ENCODE peak calls at places on chromosomes 13 and 19, in eight cellular contexts. A, L, Q, G, Z, E, I and N are unnamed samples.

GRCh38 chr19:5292843-5293606 is 47.6 kb downstream of the PTPRS start:
- DNase-seq in Q (no peak), G (peak; percentile 41), L (peak; percentile 13), I (peak; percentile 73), A (peak; percentile 83), Z (peak; percentile 10), E (peak; percentile 58), N (no peak)

GRCh38 chr19:4093643-4094175 is 27.0 kb upstream of the ZBTB7A start:
- DNase-seq in E (no peak), Q (no peak), L (no peak), G (no peak), A (no peak), I (no peak), Z (no peak), N (no peak)

GRCh38 chr13:96551540-96551939 is 442.7 kb downstream of the OXGR1 start:
- DNase-seq in G (no peak), A (no peak), L (no peak), I (no peak), Q (no peak), E (no peak), Z (no peak), N (no peak)

GRCh38 chr13:109500146-109500773 is 286.1 kb downstream of the IRS2 start:
- DNase-seq in E (no peak), G (no peak), Q (no peak), I (no peak), A (no peak), L (no peak), Z (no peak), N (no peak)

GRCh38 chr19:11420429-11420893 is 1.3 kb upstream of the RGL3 start:
- DNase-seq in I (no peak), L (no peak), Q (no peak), E (no peak), A (no peak), G (no peak), Z (no peak), N (no peak)

GRCh38 chr19:55099557-55100506 is 17.6 kb downstream of the PPP1R12C start:
- DNase-seq in L (no peak), A (no peak), E (no peak), I (no peak), G (no peak), Q (no peak), Z (no peak), N (no peak)

GRCh38 chr13:22432690-22433089 is 748.1 kb upstream of the SGCG start:
- DNase-seq in A (no peak), G (no peak), L (no peak), Q (no peak), E (no peak), I (no peak), Z (no peak), N (no peak)

GRCh38 chr19:41894350-41894749 is 11.4 kb downstream of the ARHGEF1 start:
- DNase-seq in G (no peak), Z (no peak), E (no peak), I (no peak), A (no peak), Q (no peak), L (no peak), N (no peak)

GRCh38 chr13:46166947-46167610 is 14.9 kb downstream of the LCP1 start:
- DNase-seq in A (no peak), G (no peak), Q (no peak), Z (no peak), E (no peak), I (no peak), L (no peak), N (no peak)

GRCh38 chr13:72163671-72164070 is 296.7 kb upstream of the DACH1 start:
- DNase-seq in Q (no peak), A (no peak), L (no peak), I (no peak), Z (no peak), G (no peak), E (no peak), N (no peak)

GRCh38 chr19:15424692-15425272 is 6.0 kb upstream of the AKAP8L start:
- DNase-seq in Z (no peak), G (no peak), A (no peak), E (no peak), L (no peak), Q (no peak), I (no peak), N (no peak)

GRCh38 chr13:44267966-44268365 is 105.7 kb upstream of the SERP2 start:
- DNase-seq in Q (no peak), I (no peak), G (no peak), A (no peak), L (no peak), E (no peak), Z (no peak), N (no peak)

GRCh38 chr13:93900735-93901134 is 578.7 kb downstream of the DCT start:
- DNase-seq in E (no peak), I (no peak), Q (no peak), L (no peak), A (no peak), Z (no peak), G (no peak), N (no peak)